ENCODE peak calls at places on chromosomes 5 and 9, in eight cellular contexts. D, R, B, Y, M, O, T and H are unnamed samples. For H3K27me3, the result is how much of the 10 kb centered on the place peaks cover.

GRCh38 chr5:126007841-126008240 is 415.4 kb upstream of the GRAMD2B start:
- DNase-seq in M (no peak), B (peak), D (no peak), R (no peak), O (no peak), T (no peak), Y (no peak), H (no peak)

GRCh38 chr9:81256368-81256767 is 433.0 kb downstream of the TLE1 start:
- DNase-seq in Y (no peak), T (no peak), O (no peak), M (no peak), D (no peak), R (no peak), B (no peak), H (no peak)

GRCh38 chr5:171847026-171847425 is 61.4 kb downstream of the SMIM23 start:
- DNase-seq in Y (no peak), R (no peak), B (no peak), O (no peak), T (no peak), D (no peak), M (no peak), H (no peak)

GRCh38 chr5:147530801-147531389 is 21.0 kb upstream of the DPYSL3 start:
- DNase-seq in D (no peak), T (no peak), R (no peak), O (no peak), M (no peak), B (peak), Y (no peak), H (peak)

GRCh38 chr5:180090098-180090768 is 18.7 kb upstream of the RNF130 start:
- DNase-seq in R (no peak), D (peak), M (no peak), O (peak), Y (peak), T (peak), B (peak), H (no peak)

GRCh38 chr9:19946446-19947109 is 157.7 kb upstream of the SLC24A2 start:
- DNase-seq in Y (no peak), M (no peak), D (no peak), B (peak), O (no peak), T (no peak), R (no peak), H (no peak)

GRCh38 chr9:133640160-133640559 is 4.0 kb downstream of the DBH start:
- DNase-seq in M (no peak), O (no peak), B (no peak), T (no peak), D (no peak), Y (no peak), R (no peak), H (no peak)

GRCh38 chr5:141928051-141928450 is 4.4 kb downstream of the DELE1 start:
- DNase-seq in M (no peak), B (no peak), R (no peak), D (no peak), T (no peak), Y (no peak), O (no peak), H (no peak)

GRCh38 chr9:133726401-133727276 is 11.5 kb downstream of the SARDH start:
- DNase-seq in Y (peak), T (peak), R (no peak), D (peak), M (peak), B (peak), O (peak), H (no peak)

GRCh38 chr5:36301858-36302603 is at the start of gene RANBP3L:
- DNase-seq in Y (no peak), O (no peak), B (peak), T (no peak), D (no peak), M (no peak), R (no peak), H (no peak)

GRCh38 chr5:57494104-57495098 is 11.8 kb upstream of the ACTBL2 start:
- DNase-seq in O (peak), T (peak), D (peak), B (peak), M (peak), Y (peak), R (peak), H (peak)

GRCh38 chr9:73683862-73684591 is 532.4 kb downstream of the ANXA1 start:
- DNase-seq in D (no peak), Y (no peak), R (no peak), T (no peak), O (no peak), B (peak), M (peak), H (no peak)

GRCh38 chr5:131795879-131796792 is 681 bp downstream of the FNIP1 start:
- DNase-seq in O (peak), D (peak), M (no peak), T (peak), B (peak), Y (peak), R (peak), H (no peak)

GRCh38 chr9:12464368-12464767 is 228.8 kb upstream of the TYRP1 start:
- DNase-seq in B (no peak), R (no peak), Y (no peak), O (no peak), T (no peak), M (no peak), D (no peak), H (no peak)

GRCh38 chr5:174625591-174626365 is 98.6 kb upstream of the MSX2 start:
- DNase-seq in R (no peak), B (no peak), M (no peak), O (no peak), T (peak), D (no peak), Y (no peak), H (no peak)

GRCh38 chr5:171907731-171908343 is 98.6 kb downstream of the FBXW11 start:
- DNase-seq in D (peak), M (peak), B (peak), Y (no peak), O (no peak), T (no peak), R (no peak), H (peak)

GRCh38 chr9:127209220-127209619 is 55.4 kb upstream of the GARNL3 start:
- DNase-seq in M (no peak), Y (no peak), R (no peak), B (no peak), O (no peak), D (no peak), T (no peak), H (no peak)

GRCh38 chr5:157384971-157385709 is 74.9 kb upstream of the NIPAL4 start:
- DNase-seq in T (no peak), Y (peak), R (peak), B (peak), D (no peak), M (peak), O (no peak), H (peak)

GRCh38 chr9:133127340-133127981 is 6.4 kb upstream of the RALGDS start:
- DNase-seq in O (peak), M (peak), Y (no peak), T (peak), B (peak), R (no peak), D (no peak), H (no peak)

GRCh38 chr5:150313921-150314716 is 11.4 kb upstream of the ARSI start:
- DNase-seq in D (no peak), T (no peak), R (no peak), O (no peak), M (no peak), Y (no peak), B (no peak), H (no peak)

GRCh38 chr9:21395778-21396717 is 10.8 kb upstream of the IFNA2 start:
- DNase-seq in B (no peak), Y (peak), O (peak), D (peak), M (no peak), T (peak), R (no peak), H (no peak)

GRCh38 chr9:21392270-21392669 is 7.1 kb upstream of the IFNA2 start:
- DNase-seq in T (no peak), R (no peak), D (no peak), O (no peak), M (no peak), Y (no peak), B (no peak), H (no peak)
- TF ChIP-seq CTCF in T (no peak), R (peak), D (peak), O (peak), M (peak), Y (peak), B (no peak), H (peak)

GRCh38 chr9:34624475-34624984 is 4.2 kb upstream of the DCTN3 start:
- DNase-seq in D (no peak), R (no peak), B (no peak), O (no peak), Y (no peak), T (no peak), M (no peak), H (no peak)

GRCh38 chr9:34627716-34628655 is 880 bp downstream of the ARID3C start:
- DNase-seq in T (no peak), B (no peak), D (no peak), M (no peak), Y (no peak), R (no peak), O (no peak), H (no peak)

GRCh38 chr9:34620061-34620994 is at the start of gene DCTN3:
- DNase-seq in Y (peak), R (peak), M (peak), D (peak), B (peak), O (peak), T (peak), H (peak)

GRCh38 chr9:34625087-34625486 is 3.8 kb downstream of the ARID3C start:
- DNase-seq in B (no peak), O (no peak), M (no peak), D (no peak), R (no peak), Y (no peak), T (no peak), H (no peak)

GRCh38 chr9:34623386-34624235 is 3.3 kb upstream of the DCTN3 start:
- DNase-seq in B (no peak), O (no peak), T (no peak), M (no peak), D (no peak), Y (no peak), R (no peak), H (no peak)
- H3K27me3 ChIP-seq in B (half or more), O (under half), T (under half), M (under half), D (under half), Y (half or more), R (under half), H (half or more)

GRCh38 chr5:83446253-83446947 is 25.1 kb upstream of the VCAN start:
- DNase-seq in D (no peak), R (no peak), M (no peak), O (no peak), B (no peak), Y (no peak), T (no peak), H (no peak)
- TF ChIP-seq CTCF in D (no peak), R (no peak), M (no peak), O (no peak), B (no peak), Y (no peak), T (no peak), H (no peak)

DNA sequence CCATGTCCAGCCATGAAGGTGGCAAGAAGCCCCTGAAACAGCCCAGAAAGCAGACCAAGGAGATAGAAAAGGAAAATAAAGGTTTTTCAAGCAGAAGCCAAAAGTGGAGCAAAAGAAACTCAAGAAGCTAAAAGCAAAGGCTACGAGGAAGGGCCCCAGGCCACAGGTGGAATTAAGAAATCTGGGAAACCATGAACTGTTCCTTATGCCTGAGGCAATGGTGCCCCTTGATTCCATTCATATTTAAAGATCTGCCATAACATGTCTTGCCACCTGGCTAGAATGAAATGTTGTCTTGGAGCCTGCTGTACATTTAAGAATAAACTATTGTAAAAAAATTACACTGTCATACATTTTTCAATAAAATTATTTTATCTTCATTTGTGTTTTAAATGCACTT is 59.5 kb upstream of the TARS1 start:
- DNase-seq in B (no peak), T (no peak), O (no peak), Y (no peak), M (peak), R (no peak), D (no peak), H (no peak)
- H3K27me3 ChIP-seq in B (under half), T (under half), O (under half), Y (under half), M (under half), R (under half), D (under half), H (under half)

DNA sequence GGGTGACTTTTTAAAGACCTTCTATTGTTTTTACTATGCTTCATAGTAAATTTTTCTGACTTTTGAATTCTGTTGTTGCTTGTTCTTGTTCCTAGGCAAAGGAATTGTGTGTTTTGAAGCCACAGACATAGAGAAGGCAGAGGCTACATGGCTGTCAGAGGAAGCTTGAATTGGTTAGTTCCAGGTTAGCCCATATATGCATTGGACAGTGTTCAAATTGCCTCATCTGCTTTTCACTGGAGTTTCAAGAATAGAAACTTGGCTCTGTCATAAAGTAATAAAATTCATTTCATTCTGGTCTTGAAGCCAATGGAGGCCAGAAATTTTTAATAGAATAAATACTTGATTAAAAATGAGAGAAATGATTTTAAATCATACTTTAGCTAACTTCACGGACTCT is 178.0 kb downstream of the YIPF5 start:
- DNase-seq in Y (no peak), B (no peak), R (no peak), O (no peak), T (no peak), M (no peak), D (no peak), H (no peak)
- TF ChIP-seq CTCF in Y (no peak), B (no peak), R (no peak), O (no peak), T (no peak), M (no peak), D (no peak), H (no peak)

DNA sequence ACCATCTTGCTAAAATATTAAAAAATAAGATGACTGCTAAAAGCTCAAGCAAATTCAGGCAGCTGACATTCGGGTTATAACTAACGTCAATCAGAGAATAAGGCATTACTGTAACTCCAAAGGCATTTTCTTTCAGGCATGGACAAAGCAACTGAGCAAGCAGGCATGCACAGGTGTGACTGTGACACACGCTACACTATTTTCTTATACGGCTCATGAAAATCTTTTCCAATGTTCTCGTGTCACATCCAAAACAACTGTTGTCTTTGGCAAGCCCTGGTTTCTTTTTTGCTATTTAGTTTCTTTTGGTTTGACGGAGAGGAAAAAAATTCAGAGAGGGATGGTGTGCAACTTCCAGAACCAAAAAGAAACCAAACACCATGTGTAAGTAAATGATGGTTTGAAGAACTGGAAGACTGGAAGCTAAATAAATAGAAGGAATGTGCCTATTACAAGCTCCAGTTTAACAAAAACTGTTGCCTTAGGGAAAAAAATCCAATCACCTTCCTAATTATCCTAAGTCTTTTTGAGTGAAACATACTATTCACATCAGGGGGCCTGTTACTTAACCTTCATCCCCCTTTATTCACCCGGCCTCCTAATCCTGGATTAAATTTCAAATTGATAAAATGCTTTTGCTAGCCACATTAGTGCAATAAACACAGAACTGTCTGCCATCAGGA is 277.6 kb downstream of the PSAT1 start:
- DNase-seq in R (no peak), M (no peak), Y (no peak), D (no peak), B (no peak), O (no peak), T (no peak), H (no peak)
- H3K27me3 ChIP-seq in R (under half), M (under half), Y (under half), D (under half), B (under half), O (under half), T (under half), H (under half)

GRCh38 chr5:96885518-96886338 is 9.4 kb downstream of the ERAP2 start:
- DNase-seq in T (no peak), O (no peak), B (peak), R (no peak), M (no peak), D (no peak), Y (no peak), H (peak)

GRCh38 chr5:96883871-96884270 is 7.6 kb downstream of the ERAP2 start:
- DNase-seq in M (no peak), R (no peak), O (no peak), B (no peak), D (no peak), Y (no peak), T (no peak), H (no peak)

GRCh38 chr5:96880402-96881164 is 4.3 kb downstream of the ERAP2 start:
- DNase-seq in R (no peak), B (peak), M (peak), T (no peak), Y (no peak), O (no peak), D (no peak), H (no peak)

GRCh38 chr5:96884995-96885394 is 8.7 kb downstream of the ERAP2 start:
- DNase-seq in Y (no peak), O (no peak), M (no peak), B (no peak), D (no peak), R (no peak), T (no peak), H (no peak)

GRCh38 chr5:96881511-96882115 is 5.3 kb downstream of the ERAP2 start:
- DNase-seq in M (peak), D (no peak), Y (no peak), B (peak), T (no peak), O (no peak), R (no peak), H (peak)
- TF ChIP-seq CTCF in M (no peak), D (no peak), Y (no peak), B (no peak), T (no peak), O (no peak), R (no peak), H (no peak)

GRCh38 chr5:140401362-140402257 is at the start of gene ANKHD1:
- DNase-seq in R (peak), D (peak), M (peak), B (peak), O (peak), Y (peak), T (peak), H (peak)
- H3K27me3 ChIP-seq in R (under half), D (under half), M (under half), B (under half), O (under half), Y (under half), T (under half), H (under half)